ENCODE peak calls at places on chromosomes 13 and 19, in six cellular contexts. H, M, S, J, E and Z are unnamed samples.

GRCh38 chr19:28606269-28607032 is 606.5 kb downstream of the UQCRFS1 start:
- DNase-seq in H (no peak), M (no peak), S (no peak), J (no peak), E (no peak), Z (no peak)

GRCh38 chr13:105346141-105346766 is 1189.2 kb downstream of the EFNB2 start:
- DNase-seq in H (no peak), M (no peak), S (no peak), J (no peak), E (no peak), Z (no peak)

GRCh38 chr13:50236898-50237318 is 221.7 kb downstream of the KCNRG start:
- DNase-seq in H (no peak), M (no peak), S (no peak), J (peak), E (no peak), Z (no peak)

GRCh38 chr13:103287659-103288058 is 221.4 kb upstream of the SLC10A2 start:
- DNase-seq in H (no peak), M (no peak), S (no peak), J (no peak), E (no peak), Z (no peak)

GRCh38 chr13:98324105-98324504 is 147.0 kb upstream of the RNF113B start:
- DNase-seq in H (no peak), M (no peak), S (no peak), J (no peak), E (no peak), Z (no peak)

GRCh38 chr13:98300956-98301641 is 124.0 kb upstream of the RNF113B start:
- DNase-seq in H (no peak), M (no peak), S (no peak), J (no peak), E (no peak), Z (peak)

GRCh38 chr19:12112701-12113100 is 27.4 kb downstream of the ZNF20 start:
- DNase-seq in H (no peak), M (no peak), S (no peak), J (no peak), E (no peak), Z (no peak)

GRCh38 chr19:10079031-10079453 is 7.1 kb upstream of the SHFL start:
- DNase-seq in H (no peak), M (no peak), S (peak), J (no peak), E (no peak), Z (no peak)

GRCh38 chr19:40646564-40647254 is 43.7 kb downstream of the NUMBL start:
- DNase-seq in H (no peak), M (no peak), S (no peak), J (no peak), E (no peak), Z (no peak)

GRCh38 chr13:105908581-105908980 is 626.9 kb downstream of the EFNB2 start:
- DNase-seq in H (no peak), M (no peak), S (no peak), J (no peak), E (no peak), Z (no peak)

GRCh38 chr19:33393286-33394005 is 19.9 kb downstream of the CEBPG start:
- DNase-seq in H (peak), M (peak), S (no peak), J (no peak), E (peak), Z (no peak)

GRCh38 chr19:51422053-51422448 is 4.6 kb upstream of the SIGLEC10 start:
- DNase-seq in H (peak), M (peak), S (peak), J (no peak), E (peak), Z (peak)

GRCh38 chr19:16896913-16897571 is 8.2 kb downstream of the F2RL3 start:
- DNase-seq in H (peak), M (peak), S (peak), J (peak), E (peak), Z (peak)

GRCh38 chr13:38662362-38662761 is 24.5 kb upstream of the FREM2 start:
- DNase-seq in H (no peak), M (no peak), S (no peak), J (no peak), E (no peak), Z (no peak)

GRCh38 chr13:72435251-72435650 is 292.2 kb downstream of the MZT1 start:
- DNase-seq in H (no peak), M (no peak), S (no peak), J (no peak), E (no peak), Z (no peak)

GRCh38 chr13:102854675-102855074 is 8.8 kb downstream of the ERCC5 start:
- DNase-seq in H (no peak), M (no peak), S (no peak), J (no peak), E (no peak), Z (no peak)

GRCh38 chr19:33470686-33471085 is 50.9 kb downstream of the PEPD start:
- DNase-seq in H (no peak), M (no peak), S (no peak), J (no peak), E (peak), Z (no peak)

GRCh38 chr13:42702726-42703125 is 78.7 kb upstream of the FAM216B start:
- DNase-seq in H (no peak), M (no peak), S (no peak), J (no peak), E (no peak), Z (no peak)

GRCh38 chr19:13029893-13030292 is 34.6 kb downstream of the NFIX start:
- DNase-seq in H (no peak), M (no peak), S (peak), J (no peak), E (no peak), Z (peak)

GRCh38 chr13:113513761-113514160 is 23.2 kb upstream of the DCUN1D2 start:
- DNase-seq in H (no peak), M (no peak), S (no peak), J (no peak), E (no peak), Z (no peak)
- TF ChIP-seq EP300 in H (no peak), M (no peak), S (no peak), J (no peak), E (no peak), Z (no peak)

GRCh38 chr19:5593963-5594255 is 26.2 kb upstream of the TINCR start:
- DNase-seq in H (no peak), M (peak), S (no peak), J (no peak), E (no peak), Z (no peak)
- TF ChIP-seq POLR2AphosphoS5 in H (no peak), M (no peak), S (no peak), J (no peak), E (no peak), Z (no peak)

DNA sequence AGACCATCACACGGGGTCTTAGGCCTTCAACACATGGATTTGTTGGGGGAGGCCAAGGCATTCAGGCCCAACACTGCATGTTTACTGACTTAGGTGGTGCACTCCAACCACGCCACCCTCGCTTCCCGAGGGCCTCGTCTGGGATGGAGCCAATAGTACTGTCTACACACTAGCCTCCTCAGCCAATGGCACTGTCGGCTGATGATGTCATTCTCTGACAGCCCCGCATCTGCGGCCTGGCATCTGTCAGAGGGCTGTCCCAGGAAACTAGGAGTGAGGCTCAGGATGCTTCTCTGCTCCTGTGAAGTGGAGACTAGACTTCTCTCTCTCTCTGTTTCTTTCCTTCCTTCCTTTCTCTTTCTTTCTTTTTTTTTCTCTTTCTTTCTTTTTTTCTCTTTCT is 96.7 kb downstream of the TEX26 start:
- DNase-seq in H (no peak), M (no peak), S (no peak), J (no peak), E (peak), Z (no peak)
- TF ChIP-seq EP300 in H (no peak), M (no peak), S (no peak), J (no peak), E (no peak), Z (no peak)

GRCh38 chr13:21079761-21080730 is 18.7 kb upstream of the LATS2 start:
- DNase-seq in H (no peak), M (no peak), S (no peak), J (no peak), E (no peak), Z (no peak)
- TF ChIP-seq POLR2AphosphoS5 in H (no peak), M (peak), S (no peak), J (no peak), E (no peak), Z (peak)

GRCh38 chr19:41892173-41892902 is 9.4 kb downstream of the ARHGEF1 start:
- DNase-seq in H (no peak), M (peak), S (no peak), J (no peak), E (no peak), Z (no peak)
- TF ChIP-seq EP300 in H (no peak), M (no peak), S (no peak), J (no peak), E (no peak), Z (no peak)